ENCODE peak calls at places on chromosomes 2 and 18, in five cellular contexts. One of them, this sample, is unnamed.

GRCh38 chr18:22467760-22468553 is 50.2 kb upstream of the CTAGE1 start:
- DNase-seq in Daoy: peak; percentile 94
- DNase-seq in MCF 10A: peak; percentile 97
- DNase-seq in Calu3: peak; percentile 71
- DNase-seq in NCI-H774: no peak
- DNase-seq in this sample: peak; percentile 97

GRCh38 chr2:215395687-215396460 is 40.0 kb downstream of the FN1 start:
- DNase-seq in Calu3: no peak
- DNase-seq in NCI-H774: no peak
- DNase-seq in MCF 10A: no peak
- DNase-seq in Daoy: no peak
- DNase-seq in this sample: no peak

GRCh38 chr18:40902436-40902835 is 1052.6 kb upstream of the PIK3C3 start:
- DNase-seq in Daoy: no peak
- DNase-seq in Calu3: no peak
- DNase-seq in NCI-H774: no peak
- DNase-seq in MCF 10A: peak; percentile 21
- DNase-seq in this sample: peak; percentile 44

GRCh38 chr2:154686162-154686561 is 12.3 kb upstream of the KCNJ3 start:
- DNase-seq in MCF 10A: peak; percentile 23
- DNase-seq in Calu3: no peak
- DNase-seq in NCI-H774: no peak
- DNase-seq in Daoy: no peak
- DNase-seq in this sample: no peak

GRCh38 chr2:10124538-10125045 is 2.1 kb downstream of the RRM2 start:
- DNase-seq in MCF 10A: peak; percentile 81
- DNase-seq in Daoy: peak; percentile 67
- DNase-seq in Calu3: peak; percentile 58
- DNase-seq in NCI-H774: peak; percentile 62
- DNase-seq in this sample: peak; percentile 79

GRCh38 chr2:237743561-237744269 is 54.9 kb upstream of the RBM44 start:
- DNase-seq in Calu3: peak; percentile 35
- DNase-seq in MCF 10A: peak; percentile 25
- DNase-seq in Daoy: no peak
- DNase-seq in NCI-H774: no peak
- DNase-seq in this sample: peak; percentile 26

GRCh38 chr18:23588836-23589560 is 2.7 kb upstream of the NPC1 start:
- DNase-seq in NCI-H774: no peak
- DNase-seq in Daoy: no peak
- DNase-seq in Calu3: no peak
- DNase-seq in MCF 10A: peak; percentile 81
- DNase-seq in this sample: no peak

GRCh38 chr18:44592639-44593038 is 88.0 kb upstream of the SETBP1 start:
- DNase-seq in Calu3: no peak
- DNase-seq in MCF 10A: peak; percentile 38
- DNase-seq in NCI-H774: no peak
- DNase-seq in Daoy: no peak
- DNase-seq in this sample: no peak

GRCh38 chr18:34978533-34978893 is 62.7 kb upstream of the MAPRE2 start:
- DNase-seq in MCF 10A: no peak
- DNase-seq in NCI-H774: no peak
- DNase-seq in Daoy: no peak
- DNase-seq in Calu3: no peak
- DNase-seq in this sample: no peak

GRCh38 chr2:172305066-172305465 is 122.3 kb upstream of the ITGA6 start:
- DNase-seq in NCI-H774: no peak
- DNase-seq in MCF 10A: no peak
- DNase-seq in Daoy: no peak
- DNase-seq in Calu3: no peak
- DNase-seq in this sample: no peak

GRCh38 chr2:214593723-214594122 is 182.9 kb downstream of the VWC2L start:
- DNase-seq in Daoy: peak; percentile 62
- DNase-seq in Calu3: peak; percentile 32
- DNase-seq in NCI-H774: no peak
- DNase-seq in MCF 10A: no peak
- DNase-seq in this sample: peak; percentile 28

GRCh38 chr2:218187650-218188025 is 20.9 kb upstream of the CXCR1 start:
- DNase-seq in NCI-H774: no peak
- DNase-seq in Calu3: no peak
- DNase-seq in Daoy: no peak
- DNase-seq in MCF 10A: no peak
- DNase-seq in this sample: no peak

GRCh38 chr2:77144772-77145171 is 377.4 kb downstream of the LRRTM4 start:
- DNase-seq in NCI-H774: no peak
- DNase-seq in MCF 10A: no peak
- DNase-seq in Calu3: no peak
- DNase-seq in Daoy: no peak
- DNase-seq in this sample: no peak

GRCh38 chr2:222833410-222833809 is 27.4 kb upstream of the ACSL3 start:
- DNase-seq in NCI-H774: no peak
- DNase-seq in Calu3: no peak
- DNase-seq in MCF 10A: no peak
- DNase-seq in Daoy: no peak
- DNase-seq in this sample: no peak

This sample was measured in foreskin keratinocyte.